ENCODE peak calls at places on chromosomes 3 and 15, in eight cellular contexts. G is D341Med; F is hippocampal formation; K is NCI-H1092; N is NCI-H69; M is kidney glomerular epithelial cell; H is stimulated activated CD8-positive, alpha-beta memory T cell treated with anti-CD3 and anti-CD28 coated beads, Interleukin-4, amount 100 ng/mL, for 4 hours; R is stimulated activated CD4-positive, alpha-beta T cell treated with anti-CD3 and anti-CD28 coated beads, TNF-alpha, amount 100 ng/mL, for 4 hours. I is an unnamed sample.

GRCh38 chr3:13780432-13781173 is 99.3 kb downstream of the WNT7A start:
- DNase-seq in N (no peak), F (no peak), H (no peak), G (no peak), R (no peak), M (no peak), K (no peak), I (no peak)

GRCh38 chr3:55555866-55556621 is 68.9 kb upstream of the WNT5A start:
- DNase-seq in N (peak), M (peak), H (no peak), G (no peak), F (no peak), R (no peak), K (no peak), I (no peak)

GRCh38 chr15:86355798-86356197 is 276.1 kb downstream of the AGBL1 start:
- DNase-seq in R (no peak), M (no peak), N (no peak), F (no peak), H (no peak), G (no peak), K (no peak), I (no peak)

GRCh38 chr3:183378951-183379350 is 49.5 kb downstream of the MCF2L2 start:
- DNase-seq in F (no peak), N (peak), H (no peak), R (no peak), M (no peak), G (no peak), K (no peak), I (no peak)

GRCh38 chr15:75201609-75202250 is at the start of gene C15orf39:
- DNase-seq in N (peak), G (peak), K (peak), R (peak), M (peak), H (peak), F (peak), I (peak)

GRCh38 chr3:120357807-120358206 is 8.7 kb upstream of the LRRC58 start:
- DNase-seq in F (no peak), G (no peak), M (no peak), N (no peak), K (no peak), H (no peak), R (no peak), I (no peak)

GRCh38 chr3:195080571-195081141 is 190.3 kb downstream of the XXYLT1 start:
- DNase-seq in F (no peak), K (peak), R (no peak), M (peak), G (no peak), H (no peak), N (peak), I (no peak)

GRCh38 chr3:62676686-62677271 is 198.4 kb downstream of the CADPS start:
- DNase-seq in G (peak), K (no peak), F (no peak), N (no peak), R (no peak), M (no peak), H (no peak), I (no peak)

GRCh38 chr3:149339931-149340309 is 6.5 kb upstream of the TM4SF18 start:
- DNase-seq in G (peak), R (no peak), F (no peak), H (no peak), M (peak), N (peak), K (peak), I (peak)

GRCh38 chr3:53163459-53164387 is 2.7 kb downstream of the PRKCD start:
- DNase-seq in N (no peak), H (no peak), G (no peak), M (no peak), F (no peak), R (no peak), K (no peak), I (no peak)

GRCh38 chr3:194592798-194593752 is 40.1 kb downstream of the TMEM44 start:
- DNase-seq in G (no peak), H (no peak), M (peak), N (no peak), K (no peak), R (no peak), F (no peak), I (peak)

GRCh38 chr3:10389995-10390394 is 69.1 kb upstream of the SEC13 start:
- DNase-seq in H (no peak), G (no peak), M (no peak), R (no peak), F (no peak), N (no peak), K (no peak), I (no peak)

GRCh38 chr3:194690501-194691372 is 5.1 kb downstream of the FAM43A start:
- DNase-seq in N (peak), H (no peak), R (no peak), G (no peak), F (no peak), K (no peak), M (peak), I (no peak)

GRCh38 chr15:101064795-101065569 is 145.8 kb downstream of the LRRK1 start:
- DNase-seq in F (no peak), M (no peak), G (no peak), H (no peak), N (no peak), R (no peak), K (no peak), I (no peak)

GRCh38 chr3:64799606-64800005 is 111.8 kb upstream of the ADAMTS9 start:
- DNase-seq in R (no peak), N (no peak), H (no peak), F (no peak), M (no peak), G (no peak), K (no peak), I (no peak)

GRCh38 chr3:18657858-18658820 is 233.0 kb upstream of the SATB1 start:
- DNase-seq in K (no peak), H (no peak), R (no peak), G (no peak), N (peak), M (no peak), F (no peak), I (no peak)

GRCh38 chr15:32983679-32984078 is 210.8 kb downstream of the FMN1 start:
- DNase-seq in F (no peak), R (no peak), N (no peak), K (no peak), G (no peak), M (no peak), H (no peak), I (no peak)

GRCh38 chr3:16907245-16907644 is 22.5 kb downstream of the PLCL2 start:
- DNase-seq in G (no peak), M (no peak), H (no peak), N (peak), F (no peak), K (no peak), R (no peak), I (no peak)

GRCh38 chr3:32544894-32545293 is 25.8 kb downstream of the DYNC1LI1 start:
- DNase-seq in N (no peak), M (no peak), G (no peak), F (no peak), K (no peak), R (no peak), H (no peak), I (no peak)

GRCh38 chr3:154367221-154367620 is 42.9 kb upstream of the DHX36 start:
- DNase-seq in K (no peak), R (no peak), H (no peak), M (no peak), F (no peak), G (no peak), N (no peak), I (no peak)

GRCh38 chr3:191681198-191681597 is 220.2 kb downstream of the PYDC2 start:
- DNase-seq in R (no peak), N (no peak), H (no peak), G (no peak), F (no peak), M (no peak), K (no peak), I (no peak)

GRCh38 chr3:110307065-110307809 is 764.4 kb upstream of the NECTIN3 start:
- DNase-seq in F (no peak), G (no peak), R (no peak), H (no peak), N (no peak), K (no peak), M (no peak), I (no peak)

GRCh38 chr3:12979151-12979946 is 93.9 kb downstream of the IQSEC1 start:
- DNase-seq in M (no peak), G (no peak), R (no peak), N (no peak), F (no peak), K (no peak), H (no peak), I (no peak)

GRCh38 chr15:63835211-63835568 is 1.4 kb upstream of the HERC1 start:
- DNase-seq in N (no peak), H (no peak), R (no peak), G (no peak), K (no peak), M (no peak), F (no peak), I (no peak)

GRCh38 chr3:138338244-138338643 is 8.6 kb upstream of the NME9 start:
- DNase-seq in N (no peak), H (no peak), K (no peak), F (no peak), M (no peak), G (no peak), R (no peak), I (no peak)

GRCh38 chr15:32030795-32031194 is 480 bp downstream of the CHRNA7 start:
- DNase-seq in G (no peak), M (no peak), H (no peak), F (no peak), R (no peak), N (peak), K (no peak), I (no peak)

GRCh38 chr3:31377045-31377642 is 155.6 kb upstream of the STT3B start:
- DNase-seq in R (peak), G (no peak), K (no peak), F (no peak), N (no peak), M (peak), H (no peak), I (peak)

GRCh38 chr3:138059261-138059660 is 49.3 kb downstream of the CLDN18 start:
- DNase-seq in N (no peak), K (no peak), H (no peak), M (no peak), G (no peak), R (no peak), F (no peak), I (no peak)

GRCh38 chr3:158742861-158743260 is 10.6 kb upstream of the RARRES1 start:
- DNase-seq in G (no peak), R (no peak), K (no peak), M (no peak), N (peak), F (no peak), H (no peak), I (no peak)

GRCh38 chr3:161420746-161421145 is 49.4 kb upstream of the SPTSSB start:
- DNase-seq in G (no peak), M (peak), H (no peak), N (peak), R (no peak), F (no peak), K (no peak), I (no peak)

I was measured in lung.